ENCODE peak calls at places on chromosomes 1 and 21, in eight cellular contexts. Y is lower leg skin, P is endodermal cell, U is choroid plexus epithelial cell, L is cardiac fibroblast, K is fibroblast of mammary gland, T is skeletal muscle cell, A is astrocyte of the cerebellum. O is an unnamed sample.

GRCh38 chr1:201015551-201016091 is 7.9 kb downstream of the KIF21B start:
- DNase-seq in Y (no peak), P (peak), U (no peak), L (peak), K (no peak), T (no peak), A (no peak), O (no peak)

GRCh38 chr1:41705798-41706197 is 212.9 kb downstream of the HIVEP3 start:
- DNase-seq in Y (no peak), P (no peak), U (no peak), L (no peak), K (no peak), T (no peak), A (no peak), O (no peak)

GRCh38 chr1:240621249-240621648 is 9.3 kb upstream of the GREM2 start:
- DNase-seq in Y (no peak), P (no peak), U (no peak), L (no peak), K (no peak), T (no peak), A (no peak), O (peak)

GRCh38 chr1:36658838-36659237 is 176.1 kb upstream of the CSF3R start:
- DNase-seq in Y (peak), P (peak), U (no peak), L (no peak), K (no peak), T (no peak), A (no peak), O (no peak)

GRCh38 chr1:20187103-20187812 is 940 bp upstream of the PLA2G2C start:
- DNase-seq in Y (no peak), P (no peak), U (no peak), L (no peak), K (no peak), T (no peak), A (no peak), O (no peak)

GRCh38 chr1:191876631-191877030 is 281.6 kb upstream of the RGS18 start:
- DNase-seq in Y (no peak), P (no peak), U (no peak), L (no peak), K (no peak), T (no peak), A (no peak), O (no peak)

GRCh38 chr1:33599516-33600115 is 127.2 kb downstream of the ZSCAN20 start:
- DNase-seq in Y (no peak), P (no peak), U (no peak), L (no peak), K (no peak), T (no peak), A (no peak), O (no peak)

GRCh38 chr1:1928231-1929101 is 9.4 kb upstream of the TMEM52 start:
- DNase-seq in Y (no peak), P (peak), U (no peak), L (no peak), K (no peak), T (no peak), A (no peak), O (no peak)

GRCh38 chr1:232011961-232012360 is 385.4 kb downstream of the DISC1 start:
- DNase-seq in Y (no peak), P (no peak), U (no peak), L (no peak), K (peak), T (no peak), A (no peak), O (no peak)

GRCh38 chr1:78825561-78825960 is 175.9 kb downstream of the IFI44 start:
- DNase-seq in Y (no peak), P (no peak), U (peak), L (peak), K (peak), T (peak), A (no peak), O (peak)

GRCh38 chr1:200740291-200741212 is 1.9 kb downstream of the CAMSAP2 start:
- DNase-seq in Y (no peak), P (no peak), U (peak), L (peak), K (no peak), T (no peak), A (no peak), O (no peak)

GRCh38 chr1:64387382-64388066 is 82.4 kb upstream of the CACHD1 start:
- DNase-seq in Y (no peak), P (no peak), U (no peak), L (no peak), K (no peak), T (no peak), A (no peak), O (no peak)

GRCh38 chr1:103327054-103327719 is 198.3 kb upstream of the RNPC3 start:
- DNase-seq in Y (no peak), P (no peak), U (no peak), L (no peak), K (no peak), T (no peak), A (no peak), O (no peak)

GRCh38 chr1:237386362-237387143 is 344.6 kb downstream of the RYR2 start:
- DNase-seq in Y (no peak), P (no peak), U (peak), L (peak), K (peak), T (no peak), A (peak), O (peak)

GRCh38 chr1:168136709-168137514 is at the start of gene GPR161:
- DNase-seq in Y (peak), P (peak), U (peak), L (peak), K (peak), T (no peak), A (no peak), O (peak)

GRCh38 chr1:58814251-58815068 is 30.6 kb upstream of the JUN start:
- DNase-seq in Y (peak), P (peak), U (peak), L (peak), K (peak), T (no peak), A (no peak), O (no peak)

GRCh38 chr1:157671895-157672294 is 28.7 kb downstream of the FCRL3 start:
- DNase-seq in Y (no peak), P (no peak), U (no peak), L (no peak), K (no peak), T (no peak), A (no peak), O (no peak)

GRCh38 chr1:1907098-1907736 is 7.8 kb upstream of the CALML6 start:
- DNase-seq in Y (peak), P (no peak), U (no peak), L (no peak), K (no peak), T (no peak), A (no peak), O (peak)

GRCh38 chr1:182507685-182508084 is 57.7 kb downstream of the RGSL1 start:
- DNase-seq in Y (no peak), P (no peak), U (no peak), L (peak), K (peak), T (no peak), A (no peak), O (peak)
- H3K4me3 ChIP-seq in Y (no peak), P (no peak), U (no peak), L (no peak), K (no peak), T (no peak), A (no peak), O (no peak)

GRCh38 chr1:12040457-12041051 is 21.3 kb downstream of the MIIP start:
- DNase-seq in Y (no peak), P (no peak), U (peak), L (peak), K (peak), T (peak), A (peak), O (peak)
- H3K4me3 ChIP-seq in Y (no peak), P (no peak), U (no peak), L (no peak), K (no peak), T (no peak), A (no peak), O (no peak)

DNA sequence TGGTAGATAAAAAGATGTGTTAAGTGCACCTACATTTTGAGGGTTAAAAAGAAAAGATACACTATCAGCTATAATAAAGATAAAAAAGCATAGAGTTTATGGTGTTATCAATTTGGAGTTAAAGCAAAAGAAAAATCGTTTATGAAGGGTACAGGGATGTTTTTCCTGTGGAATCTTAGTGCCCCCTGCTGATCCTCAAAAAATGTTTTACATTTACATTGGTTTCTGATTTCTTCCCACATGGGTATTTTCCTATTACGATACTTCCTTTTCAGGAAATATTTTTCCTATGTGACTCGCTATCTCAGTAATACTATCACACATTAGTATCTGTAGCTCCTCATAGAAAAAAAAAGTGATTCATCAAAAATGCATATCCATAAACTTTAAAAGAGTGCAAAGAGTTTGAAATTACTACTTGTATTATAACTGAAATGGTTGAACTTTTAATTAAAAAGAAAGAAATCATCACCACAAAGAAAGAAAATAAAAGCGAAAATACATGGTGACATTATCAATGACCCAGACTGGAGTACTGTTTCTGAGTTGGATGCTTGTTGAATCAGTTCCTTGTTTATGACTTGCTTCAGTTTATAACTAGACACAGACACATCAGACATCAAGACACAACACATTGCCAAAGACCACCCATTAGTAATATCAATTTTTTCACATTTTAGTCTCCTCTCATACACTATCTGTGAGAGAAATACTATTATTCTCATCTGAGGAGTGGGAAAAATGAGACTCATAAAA is 293.2 kb downstream of the MRPL39 start:
- DNase-seq in Y (no peak), P (no peak), U (peak), L (peak), K (peak), T (no peak), A (peak), O (peak)
- H3K4me3 ChIP-seq in Y (no peak), P (no peak), U (no peak), L (no peak), K (no peak), T (no peak), A (no peak), O (no peak)

GRCh38 chr21:43940672-43941071 is 71.4 kb upstream of the TRAPPC10 start:
- DNase-seq in Y (no peak), P (no peak), U (no peak), L (no peak), K (no peak), T (no peak), A (no peak), O (no peak)

GRCh38 chr21:43937898-43938309 is 72.9 kb downstream of the AGPAT3 start:
- DNase-seq in Y (no peak), P (no peak), U (no peak), L (no peak), K (no peak), T (no peak), A (no peak), O (no peak)

GRCh38 chr21:43938751-43939442 is 73.2 kb upstream of the TRAPPC10 start:
- DNase-seq in Y (peak), P (peak), U (peak), L (peak), K (peak), T (no peak), A (no peak), O (peak)

GRCh38 chr21:43940329-43940653 is 71.8 kb upstream of the TRAPPC10 start:
- DNase-seq in Y (no peak), P (no peak), U (no peak), L (no peak), K (no peak), T (no peak), A (no peak), O (no peak)

DNA sequence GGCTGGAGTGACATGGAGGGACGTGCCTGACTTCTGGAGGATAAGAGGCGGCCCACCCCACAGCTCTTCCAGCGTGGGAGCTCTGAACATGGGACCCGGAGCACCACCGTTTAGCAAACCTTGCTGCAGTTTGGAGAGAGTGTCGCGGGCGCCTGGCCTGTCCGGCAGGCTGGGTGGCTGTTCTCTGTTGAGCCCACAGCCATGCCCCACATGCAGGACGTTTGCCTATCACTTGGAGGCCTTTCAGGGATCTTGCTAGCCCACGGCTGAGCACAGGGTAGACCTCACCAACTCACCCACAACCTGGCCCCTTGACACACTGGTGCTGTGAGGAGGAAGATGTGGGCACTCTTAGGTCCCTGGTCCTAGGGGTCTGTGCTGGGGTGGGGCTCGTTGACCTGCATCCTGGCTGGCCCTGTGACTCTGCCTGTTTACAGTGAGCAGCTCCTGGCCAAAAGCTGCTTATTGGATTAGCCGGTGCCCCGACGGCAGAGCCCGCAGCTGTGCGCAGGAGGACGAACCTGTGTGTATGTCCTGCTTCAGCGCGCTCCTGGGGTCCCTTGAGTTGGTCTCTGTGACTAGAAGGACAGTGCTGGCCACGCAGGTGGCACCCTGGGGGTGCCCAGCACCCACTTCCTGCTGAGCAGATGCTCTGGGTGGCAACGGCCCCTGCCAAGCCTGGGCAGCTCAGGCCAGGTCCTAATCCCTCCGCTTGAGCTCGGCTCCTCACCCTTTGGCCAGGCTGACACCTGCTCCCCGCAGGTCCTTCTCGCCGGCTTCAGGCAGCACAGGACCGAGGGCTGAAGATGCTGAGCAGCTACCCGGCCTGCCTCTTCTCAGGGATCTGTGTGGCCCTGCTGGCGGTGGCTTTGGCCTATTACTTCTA is 72.4 kb upstream of the TRAPPC10 start:
- DNase-seq in Y (no peak), P (no peak), U (no peak), L (no peak), K (no peak), T (no peak), A (no peak), O (no peak)
- H3K4me3 ChIP-seq in Y (no peak), P (no peak), U (no peak), L (no peak), K (no peak), T (no peak), A (no peak), O (no peak)

GRCh38 chr1:161706116-161706482 is 930 bp upstream of the FCRLA start:
- DNase-seq in Y (no peak), P (no peak), U (no peak), L (no peak), K (peak), T (no peak), A (no peak), O (no peak)
- H3K4me3 ChIP-seq in Y (no peak), P (no peak), U (no peak), L (no peak), K (no peak), T (no peak), A (no peak), O (no peak)

GRCh38 chr1:227761621-227762230 is 26.5 kb downstream of the SNAP47 start:
- DNase-seq in Y (no peak), P (no peak), U (no peak), L (no peak), K (no peak), T (no peak), A (no peak), O (no peak)
- H3K4me3 ChIP-seq in Y (no peak), P (no peak), U (no peak), L (no peak), K (no peak), T (no peak), A (no peak), O (no peak)

GRCh38 chr1:12595839-12596821 is 21.9 kb downstream of the DHRS3 start:
- DNase-seq in Y (peak), P (peak), U (peak), L (peak), K (peak), T (peak), A (peak), O (peak)
- H3K4me3 ChIP-seq in Y (no peak), P (peak), U (peak), L (peak), K (peak), T (peak), A (peak), O (peak)

O was measured in fibroblast of the aortic adventitia.